ENCODE peak calls at places on chromosomes 6 and 20, in five cellular contexts. D is brain microvascular endothelial cell, P is mesothelial cell of epicardium, J is progenitor cell of endocrine pancreas, C is Calu3. A is an unnamed sample.

GRCh38 chr20:56716806-56717205 is 87.7 kb downstream of the TFAP2C start:
- DNase-seq in C (peak), D (no peak), P (no peak), J (no peak), A (no peak)

GRCh38 chr6:18536693-18537092 is 149.5 kb downstream of the RNF144B start:
- DNase-seq in P (no peak), C (no peak), D (no peak), J (no peak), A (no peak)

GRCh38 chr6:53205778-53206177 is 57.1 kb upstream of the GCM1 start:
- DNase-seq in J (no peak), C (no peak), D (no peak), P (no peak), A (no peak)

GRCh38 chr6:109252261-109253041 is 129.8 kb downstream of the CD164 start:
- DNase-seq in D (no peak), C (peak), P (no peak), J (no peak), A (no peak)

GRCh38 chr6:133170602-133171001 is 70.6 kb upstream of the EYA4 start:
- DNase-seq in D (no peak), P (no peak), C (no peak), J (no peak), A (no peak)

GRCh38 chr6:169252805-169253189 is 849 bp downstream of the THBS2 start:
- DNase-seq in C (no peak), D (no peak), J (no peak), P (no peak), A (no peak)

GRCh38 chr20:33554914-33555420 is 65.1 kb downstream of the CBFA2T2 start:
- DNase-seq in J (no peak), C (peak), D (peak), P (no peak), A (no peak)

GRCh38 chr6:34273242-34273805 is 24.5 kb upstream of the SMIM29 start:
- DNase-seq in C (peak), D (peak), P (no peak), J (no peak), A (no peak)

DNA sequence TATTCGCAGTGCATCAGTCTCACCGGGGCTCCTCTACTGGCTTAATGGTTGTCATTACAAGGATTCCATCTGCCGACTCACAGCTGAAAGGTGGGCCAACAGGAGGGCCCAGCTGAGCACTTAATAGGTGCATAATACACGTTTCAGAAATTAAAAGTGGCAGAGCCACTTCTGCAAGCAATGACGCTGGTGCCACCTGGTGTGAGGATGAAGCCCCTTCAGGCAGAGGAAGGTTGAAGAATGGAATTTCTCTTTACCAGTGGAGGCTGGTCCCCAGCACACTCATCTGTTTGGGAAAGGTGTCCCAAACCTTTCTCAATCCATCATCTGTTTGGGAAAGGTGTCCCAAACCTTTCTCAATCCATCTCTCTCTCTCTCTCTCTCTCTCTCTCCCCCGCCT is 8.2 kb upstream of the STMND1 start:
- DNase-seq in J (no peak), D (no peak), P (no peak), C (peak), A (no peak)
- TF ChIP-seq CTCF in J (peak), D (peak), P (no peak), C (no peak), A (no peak)

DNA sequence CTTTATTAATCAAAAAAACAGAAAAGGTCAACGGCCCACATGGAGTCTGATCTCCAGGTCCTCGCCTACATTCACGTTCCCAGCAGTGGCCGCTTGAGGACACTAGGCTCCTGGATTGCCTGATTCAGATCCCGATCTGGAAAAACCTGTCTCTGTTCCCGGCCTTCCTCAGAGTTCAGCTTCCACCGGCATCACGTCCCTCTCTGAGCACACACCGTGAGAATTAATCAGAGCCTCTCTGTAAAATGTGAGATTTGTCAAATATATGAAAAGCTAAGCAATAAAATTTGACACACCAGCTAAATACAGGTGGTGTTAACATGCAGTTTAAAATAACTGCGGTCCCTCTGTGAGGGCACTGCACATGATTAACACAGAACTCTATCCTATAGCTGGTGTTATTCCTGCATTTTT is 122.8 kb upstream of the COL21A1 start:
- DNase-seq in D (peak), P (no peak), C (peak), J (peak), A (no peak)
- TF ChIP-seq CTCF in D (peak), P (no peak), C (peak), J (peak), A (no peak)

GRCh38 chr6:154356690-154357089 is at the start of gene IPCEF1:
- DNase-seq in D (no peak), J (no peak), C (no peak), P (no peak), A (no peak)
- TF ChIP-seq CTCF in D (no peak), J (no peak), C (no peak), P (no peak), A (no peak)

GRCh38 chr20:62694106-62694505 is 14.5 kb upstream of the NTSR1 start:
- DNase-seq in C (peak), J (no peak), D (no peak), P (no peak), A (no peak)
- TF ChIP-seq CTCF in C (peak), J (peak), D (no peak), P (no peak), A (no peak)

GRCh38 chr6:17418281-17419188 is 25.1 kb downstream of the CAP2 start:
- DNase-seq in P (no peak), D (peak), C (no peak), J (no peak), A (no peak)
- TF ChIP-seq CTCF in P (no peak), D (no peak), C (no peak), J (no peak), A (no peak)

DNA sequence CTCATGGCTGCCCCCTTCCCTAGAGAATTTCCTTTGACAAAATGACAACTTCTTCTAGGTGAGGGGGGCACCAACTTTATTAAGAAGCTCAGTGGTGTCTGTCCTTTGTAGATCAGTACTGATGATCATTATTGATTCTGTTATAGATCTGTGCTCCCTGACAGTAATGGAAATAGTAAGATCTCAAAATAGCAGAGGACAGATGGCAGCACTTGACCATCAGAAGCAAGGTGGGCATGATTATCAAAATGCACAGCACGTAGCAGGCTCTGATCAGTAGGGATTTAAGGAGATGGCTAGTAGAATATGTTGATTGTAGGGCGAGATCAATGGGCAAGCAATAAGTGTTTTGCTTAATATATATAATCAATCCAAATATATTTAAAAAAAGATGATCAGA is 208.6 kb upstream of the HDDC2 start:
- DNase-seq in C (no peak), P (no peak), D (no peak), J (no peak), A (no peak)
- TF ChIP-seq CTCF in C (no peak), P (no peak), D (no peak), J (no peak), A (no peak)

DNA sequence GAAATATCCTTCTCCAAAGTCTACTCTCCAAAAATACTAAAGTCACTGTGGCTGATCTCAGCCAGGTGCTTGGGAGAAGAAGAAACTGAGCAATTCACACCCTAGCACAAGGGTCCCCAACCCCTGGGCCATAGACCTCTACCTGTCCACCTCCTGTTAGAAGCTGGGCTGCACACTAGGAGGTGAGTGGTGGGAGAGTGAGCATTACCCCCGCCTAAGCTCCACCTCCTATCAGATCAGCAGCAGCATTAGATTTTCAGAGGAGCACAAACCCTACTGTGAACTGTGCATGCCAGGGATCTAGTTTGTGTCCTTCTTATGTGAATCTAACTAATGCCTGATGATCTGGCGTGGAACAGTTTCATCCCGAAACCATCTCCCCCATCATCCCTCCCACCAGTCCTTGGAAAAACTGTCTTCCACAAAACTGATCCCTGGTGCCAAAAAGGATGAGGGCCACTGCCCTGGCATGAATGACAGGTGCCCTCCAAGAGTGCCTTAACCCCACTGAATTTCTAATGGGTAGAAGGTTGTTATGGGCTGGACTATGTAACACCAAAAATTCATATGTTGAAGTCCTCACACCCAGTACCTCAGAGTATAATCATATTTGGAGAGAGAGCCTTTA is 109.2 kb upstream of the CDYL start:
- DNase-seq in P (no peak), D (no peak), C (no peak), J (no peak), A (no peak)
- TF ChIP-seq CTCF in P (no peak), D (no peak), C (no peak), J (no peak), A (no peak)

GRCh38 chr20:53162251-53162835 is 190.2 kb downstream of the TSHZ2 start:
- DNase-seq in P (peak), J (no peak), D (peak), C (peak), A (no peak)
- TF ChIP-seq CTCF in P (peak), J (peak), D (peak), C (no peak), A (no peak)